ENCODE peak calls at places on chromosomes 4 and X, in five cellular contexts. S is body of pancreas, D is sciatic nerve, V is ovary, A is NCI-H1048. R is an unnamed sample.

GRCh38 chr4:1250921-1251772 is 2.2 kb upstream of the CTBP1 start:
- DNase-seq in S (no peak), A (no peak), V (peak; percentile 30), D (peak; percentile 54), R (no peak)

GRCh38 chr4:2193321-2193720 is 48.6 kb downstream of the HAUS3 start:
- DNase-seq in V (no peak), D (no peak), A (no peak), S (no peak), R (no peak)

GRCh38 chrX:106905064-106905708 is 2.0 kb upstream of the RIPPLY1 start:
- DNase-seq in S (no peak), D (no peak), A (no peak), V (no peak), R (no peak)

GRCh38 chr4:47926667-47927258 is 12.4 kb upstream of the NFXL1 start:
- DNase-seq in A (peak; percentile 25), D (peak; percentile 63), S (peak; percentile 60), V (peak; percentile 24), R (peak; percentile 17)

GRCh38 chrX:118974088-118974907 is at the start of gene LONRF3:
- DNase-seq in S (peak; percentile 74), A (no peak), D (peak; percentile 87), V (peak; percentile 80), R (peak; percentile 52)

GRCh38 chrX:78517124-78517523 is 142.0 kb downstream of the RTL3 start:
- DNase-seq in A (no peak), S (no peak), D (no peak), V (no peak), R (peak; percentile 44)

GRCh38 chrX:133607419-133608348 is 192.4 kb upstream of the GPC4 start:
- DNase-seq in S (peak; percentile 23), A (no peak), D (no peak), V (no peak), R (no peak)

GRCh38 chr4:2061208-2062131 is 2.3 kb downstream of the NAT8L start:
- DNase-seq in A (no peak), D (no peak), S (no peak), V (peak; percentile 12), R (no peak)

GRCh38 chrX:19670854-19671620 is 155.7 kb upstream of the MAP3K15 start:
- DNase-seq in S (no peak), A (no peak), D (peak; percentile 62), V (no peak), R (no peak)

GRCh38 chr4:155675709-155676429 is 9.2 kb downstream of the GUCY1A1 start:
- DNase-seq in S (no peak), A (no peak), D (no peak), V (no peak), R (no peak)

GRCh38 chrX:28586291-28586690 is 955 bp upstream of the IL1RAPL1 start:
- DNase-seq in S (no peak), D (no peak), A (no peak), V (peak; percentile 21), R (no peak)

GRCh38 chr4:55398966-55399365 is 3.2 kb downstream of the TMEM165 start:
- DNase-seq in V (no peak), A (no peak), S (no peak), D (no peak), R (no peak)

R was measured in activated T-helper 9 cell treated with anti-CD3 and anti-CD28 coated beads, Interleukin-2, amount 50 U/mL, for 16 hours.